ENCODE peak calls at places on chromosomes 16 and 17, in ten cellular contexts. J is RWPE1; R is MM.1S; W is spleen; Z is ascending aorta; X is mucosa of descending colon; B is nephron progenitor cell; Q is CD4-positive, alpha-beta T cell; S is mesothelial cell of epicardium; M is esophagus muscularis mucosa. G is an unnamed sample.

GRCh38 chr17:81710514-81711308 is 1.4 kb upstream of the SLC25A10 start:
- DNase-seq in J (no peak), R (no peak), W (peak), Z (no peak), X (peak), B (no peak), Q (no peak), S (no peak), M (no peak), G (no peak)

GRCh38 chr17:40347319-40348135 is 17.0 kb downstream of the GJD3 start:
- DNase-seq in J (no peak), R (no peak), W (no peak), Z (no peak), X (peak), B (no peak), Q (no peak), S (no peak), M (no peak), G (no peak)

GRCh38 chr16:80852261-80852872 is 48.0 kb upstream of the CDYL2 start:
- DNase-seq in J (peak), R (peak), W (no peak), Z (no peak), X (no peak), B (peak), Q (no peak), S (no peak), M (no peak), G (peak)

GRCh38 chr16:4800290-4801041 is 2.0 kb downstream of the ROGDI start:
- DNase-seq in J (peak), R (no peak), W (peak), Z (no peak), X (peak), B (peak), Q (no peak), S (no peak), M (no peak), G (peak)

GRCh38 chr17:218711-219110 is 37.3 kb upstream of the DOC2B start:
- DNase-seq in J (no peak), R (no peak), W (peak), Z (no peak), X (no peak), B (no peak), Q (no peak), S (no peak), M (no peak), G (no peak)

GRCh38 chr17:72555052-72555451 is 434.2 kb downstream of the SOX9 start:
- DNase-seq in J (no peak), R (no peak), W (no peak), Z (no peak), X (no peak), B (no peak), Q (no peak), S (no peak), M (no peak), G (no peak)

GRCh38 chr16:80507538-80507937 is 33.3 kb upstream of the DYNLRB2 start:
- DNase-seq in J (no peak), R (no peak), W (no peak), Z (no peak), X (peak), B (no peak), Q (no peak), S (no peak), M (no peak), G (no peak)

GRCh38 chr17:28030386-28030785 is 12.1 kb upstream of the NLK start:
- DNase-seq in J (no peak), R (no peak), W (no peak), Z (no peak), X (no peak), B (no peak), Q (no peak), S (no peak), M (no peak), G (no peak)

GRCh38 chr17:59332890-59333377 is 1.5 kb downstream of the YPEL2 start:
- DNase-seq in J (no peak), R (no peak), W (peak), Z (peak), X (no peak), B (peak), Q (no peak), S (no peak), M (peak), G (no peak)

GRCh38 chr16:85104821-85105391 is 7.4 kb downstream of the CIBAR2 start:
- DNase-seq in J (no peak), R (no peak), W (peak), Z (no peak), X (no peak), B (no peak), Q (peak), S (no peak), M (no peak), G (peak)

GRCh38 chr16:88753600-88753999 is 31.4 kb downstream of the PIEZO1 start:
- DNase-seq in J (no peak), R (no peak), W (no peak), Z (no peak), X (no peak), B (no peak), Q (no peak), S (no peak), M (no peak), G (no peak)

GRCh38 chr16:69187387-69187890 is 475 bp downstream of the SNTB2 start:
- DNase-seq in J (peak), R (peak), W (peak), Z (no peak), X (peak), B (peak), Q (peak), S (peak), M (no peak), G (peak)

GRCh38 chr17:40564883-40565744 is at the start of gene CCR7:
- DNase-seq in J (no peak), R (no peak), W (peak), Z (no peak), X (no peak), B (no peak), Q (peak), S (no peak), M (peak), G (peak)

DNA sequence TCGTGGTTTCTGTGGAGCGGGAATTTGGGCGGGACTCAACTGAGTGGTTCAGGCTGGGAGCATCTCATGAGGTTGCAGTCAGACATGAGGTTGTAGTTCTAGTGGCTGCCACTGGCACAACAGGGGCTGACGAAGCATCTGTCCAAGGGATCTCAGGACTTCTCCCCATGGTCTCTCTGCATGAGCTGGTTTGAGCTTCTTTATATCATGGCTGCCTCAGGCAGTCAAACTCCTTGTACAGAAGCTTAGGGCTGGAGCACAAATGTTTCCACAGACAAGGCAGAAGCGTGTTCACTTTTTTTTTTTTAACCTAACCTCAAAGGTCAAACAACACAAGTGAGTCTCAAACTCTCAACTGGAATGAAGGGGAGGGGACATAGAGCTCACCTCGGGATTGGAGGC is 243.3 kb downstream of the MSI2 start:
- DNase-seq in J (no peak), R (no peak), W (no peak), Z (no peak), X (no peak), B (no peak), Q (no peak), S (no peak), M (no peak), G (no peak)
- TF ChIP-seq CTCF in J (no peak), R (no peak), W (no peak), Z (no peak), X (no peak), B (no peak), Q (no peak), S (no peak), M (no peak), G (no peak)

GRCh38 chr17:37135581-37135980 is 186.8 kb downstream of the AATF start:
- DNase-seq in J (no peak), R (no peak), W (no peak), Z (no peak), X (no peak), B (no peak), Q (no peak), S (no peak), M (no peak), G (no peak)

GRCh38 chr17:37133131-37133530 is 184.4 kb downstream of the AATF start:
- DNase-seq in J (no peak), R (no peak), W (no peak), Z (no peak), X (no peak), B (no peak), Q (no peak), S (no peak), M (no peak), G (no peak)

GRCh38 chr17:37131064-37131463 is 182.3 kb downstream of the AATF start:
- DNase-seq in J (no peak), R (no peak), W (no peak), Z (no peak), X (no peak), B (peak), Q (no peak), S (no peak), M (no peak), G (no peak)

GRCh38 chr17:37134050-37134449 is 185.3 kb downstream of the AATF start:
- DNase-seq in J (no peak), R (no peak), W (no peak), Z (no peak), X (no peak), B (peak), Q (no peak), S (no peak), M (no peak), G (no peak)

DNA sequence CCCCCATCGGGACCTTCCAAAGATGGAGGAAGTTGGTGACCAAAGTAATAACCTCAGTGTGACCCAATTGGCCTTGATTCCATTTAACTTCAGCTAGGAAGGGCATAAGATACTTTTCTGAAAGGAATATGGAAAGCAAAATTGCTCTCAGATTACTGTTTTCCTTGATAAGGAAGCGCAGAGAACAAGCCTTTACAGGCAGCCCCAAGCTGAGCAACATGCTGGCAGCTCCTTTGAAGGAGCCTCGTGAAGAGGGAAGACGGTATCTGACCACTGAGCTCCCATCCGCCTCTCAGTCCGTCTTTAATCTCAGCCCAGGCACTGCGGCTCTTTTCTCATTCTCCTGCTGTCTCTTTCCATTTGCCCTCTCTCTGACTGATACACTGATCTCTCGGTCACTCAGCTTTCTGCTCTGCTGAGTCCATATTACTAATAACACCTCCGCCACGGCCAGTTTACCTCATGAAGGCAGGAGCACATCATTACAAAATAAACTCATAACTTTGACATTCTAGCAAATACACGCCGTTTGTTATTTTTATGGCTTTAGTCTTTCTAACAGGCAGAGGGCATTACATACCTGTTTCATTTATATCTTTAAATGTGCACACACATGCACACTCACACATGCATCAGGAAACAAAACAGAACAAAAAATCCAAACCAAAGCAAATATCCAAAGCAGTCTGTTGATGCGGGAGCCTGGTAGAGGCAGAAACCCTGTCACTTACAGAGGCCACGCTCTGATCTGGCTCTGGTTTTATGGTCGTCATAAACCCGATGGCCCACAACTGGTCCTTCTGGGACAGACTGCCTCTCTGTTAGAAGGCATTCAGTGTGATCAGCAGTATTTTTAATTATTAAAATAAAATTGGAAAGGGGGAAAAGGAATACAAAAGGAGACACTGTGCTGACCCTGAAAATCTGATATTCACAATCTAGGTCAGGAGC is 183.2 kb downstream of the AATF start:
- DNase-seq in J (no peak), R (no peak), W (no peak), Z (no peak), X (no peak), B (peak), Q (no peak), S (no peak), M (no peak), G (no peak)
- TF ChIP-seq CTCF in J (no peak), R (no peak), W (no peak), Z (no peak), X (no peak), B (no peak), Q (no peak), S (no peak), M (no peak), G (no peak)

GRCh38 chr17:63697341-63698286 is 2.3 kb downstream of the LIMD2 start:
- DNase-seq in J (peak), R (peak), W (peak), Z (no peak), X (peak), B (no peak), Q (peak), S (no peak), M (no peak), G (peak)
- TF ChIP-seq CTCF in J (peak), R (peak), W (peak), Z (no peak), X (peak), B (no peak), Q (peak), S (no peak), M (no peak), G (peak)

GRCh38 chr17:48107137-48108055 is at the start of gene SNX11:
- DNase-seq in J (peak), R (peak), W (peak), Z (peak), X (peak), B (peak), Q (peak), S (peak), M (peak), G (peak)
- TF ChIP-seq CTCF in J (no peak), R (peak), W (no peak), Z (no peak), X (no peak), B (no peak), Q (no peak), S (no peak), M (no peak), G (peak)

GRCh38 chr16:86227801-86228200 is 282.5 kb upstream of the FOXF1 start:
- DNase-seq in J (no peak), R (no peak), W (no peak), Z (no peak), X (no peak), B (no peak), Q (no peak), S (no peak), M (no peak), G (no peak)
- TF ChIP-seq CTCF in J (no peak), R (no peak), W (no peak), Z (no peak), X (no peak), B (no peak), Q (no peak), S (no peak), M (no peak), G (no peak)

GRCh38 chr17:35596072-35596471 is 8.9 kb downstream of the AP2B1 start:
- DNase-seq in J (no peak), R (no peak), W (no peak), Z (no peak), X (no peak), B (no peak), Q (no peak), S (no peak), M (no peak), G (no peak)

GRCh38 chr17:35597604-35598003 is 10.5 kb downstream of the AP2B1 start:
- DNase-seq in J (no peak), R (no peak), W (no peak), Z (no peak), X (no peak), B (no peak), Q (no peak), S (no peak), M (no peak), G (no peak)

GRCh38 chr17:35596530-35597233 is 9.6 kb downstream of the AP2B1 start:
- DNase-seq in J (no peak), R (no peak), W (no peak), Z (no peak), X (no peak), B (peak), Q (no peak), S (no peak), M (no peak), G (no peak)
- TF ChIP-seq CTCF in J (peak), R (no peak), W (no peak), Z (no peak), X (no peak), B (peak), Q (no peak), S (no peak), M (no peak), G (no peak)

DNA sequence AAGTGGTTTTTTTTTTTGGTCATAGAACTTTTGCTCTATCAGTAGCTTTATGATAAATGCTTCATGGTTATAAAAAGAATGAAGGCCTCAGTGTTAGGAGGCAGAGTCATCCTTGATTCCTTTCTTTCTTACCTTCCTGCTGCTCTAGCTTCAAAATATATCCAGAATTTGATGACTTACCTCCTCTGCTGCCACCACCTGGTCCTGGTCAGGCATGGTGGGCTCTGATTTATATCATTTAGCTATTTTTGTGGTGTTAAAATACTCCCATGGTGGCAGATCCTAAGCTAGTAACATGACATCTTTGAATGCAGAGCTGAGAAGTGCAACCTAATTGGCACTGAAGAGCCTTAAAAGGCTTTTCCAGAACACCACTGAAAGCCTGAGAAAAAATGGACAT is 508.8 kb upstream of the CDH8 start:
- DNase-seq in J (no peak), R (no peak), W (no peak), Z (no peak), X (no peak), B (no peak), Q (no peak), S (no peak), M (no peak), G (no peak)
- TF ChIP-seq CTCF in J (no peak), R (no peak), W (no peak), Z (no peak), X (no peak), B (no peak), Q (no peak), S (no peak), M (no peak), G (no peak)

G was measured in GM10248.